ENCODE peak calls at places on chromosome 20, in eight cellular contexts. W, T, F, K, S, O, B and E are unnamed samples. For H3K4me1, the result is how much of the 10 kb centered on the place peaks cover.

GRCh38 chr20:57772349-57772964 is 62.6 kb upstream of the PMEPA1 start:
- DNase-seq in W (no peak), T (no peak), F (no peak), K (no peak), S (no peak), O (peak), B (no peak), E (no peak)

GRCh38 chr20:51404297-51405060 is 138.0 kb downstream of the NFATC2 start:
- DNase-seq in W (peak), T (no peak), F (peak), K (peak), S (peak), O (no peak), B (peak), E (no peak)

GRCh38 chr20:37494301-37494700 is 26.7 kb upstream of the NNAT start:
- DNase-seq in W (no peak), T (no peak), F (no peak), K (no peak), S (no peak), O (no peak), B (no peak), E (no peak)

GRCh38 chr20:40702504-40702903 is 13.5 kb upstream of the MAFB start:
- DNase-seq in W (no peak), T (no peak), F (no peak), K (no peak), S (no peak), O (no peak), B (no peak), E (no peak)

GRCh38 chr20:595330-596308 is 14.5 kb downstream of the TCF15 start:
- DNase-seq in W (no peak), T (no peak), F (no peak), K (no peak), S (no peak), O (no peak), B (no peak), E (no peak)

GRCh38 chr20:34582911-34583310 is 24.4 kb downstream of the MAP1LC3A start:
- DNase-seq in W (no peak), T (no peak), F (peak), K (no peak), S (no peak), O (no peak), B (no peak), E (no peak)

GRCh38 chr20:47502271-47502730 is 614 bp downstream of the NCOA3 start:
- DNase-seq in W (no peak), T (peak), F (peak), K (no peak), S (no peak), O (peak), B (no peak), E (peak)

GRCh38 chr20:34755367-34755766 is 51.2 kb downstream of the TP53INP2 start:
- DNase-seq in W (no peak), T (no peak), F (no peak), K (no peak), S (no peak), O (no peak), B (no peak), E (no peak)

GRCh38 chr20:24164360-24164759 is 175.8 kb upstream of the GGTLC1 start:
- DNase-seq in W (no peak), T (no peak), F (no peak), K (no peak), S (no peak), O (peak), B (no peak), E (no peak)

GRCh38 chr20:14883324-14883723 is 545.9 kb upstream of the FLRT3 start:
- DNase-seq in W (no peak), T (no peak), F (no peak), K (no peak), S (no peak), O (peak), B (no peak), E (no peak)

GRCh38 chr20:14882157-14882556 is 544.7 kb upstream of the FLRT3 start:
- DNase-seq in W (no peak), T (no peak), F (no peak), K (no peak), S (no peak), O (no peak), B (no peak), E (no peak)

GRCh38 chr20:14881518-14881917 is 544.1 kb upstream of the FLRT3 start:
- DNase-seq in W (no peak), T (no peak), F (no peak), K (no peak), S (no peak), O (no peak), B (no peak), E (no peak)

GRCh38 chr20:14885661-14886060 is 548.2 kb upstream of the FLRT3 start:
- DNase-seq in W (no peak), T (no peak), F (no peak), K (no peak), S (no peak), O (no peak), B (no peak), E (no peak)

DNA sequence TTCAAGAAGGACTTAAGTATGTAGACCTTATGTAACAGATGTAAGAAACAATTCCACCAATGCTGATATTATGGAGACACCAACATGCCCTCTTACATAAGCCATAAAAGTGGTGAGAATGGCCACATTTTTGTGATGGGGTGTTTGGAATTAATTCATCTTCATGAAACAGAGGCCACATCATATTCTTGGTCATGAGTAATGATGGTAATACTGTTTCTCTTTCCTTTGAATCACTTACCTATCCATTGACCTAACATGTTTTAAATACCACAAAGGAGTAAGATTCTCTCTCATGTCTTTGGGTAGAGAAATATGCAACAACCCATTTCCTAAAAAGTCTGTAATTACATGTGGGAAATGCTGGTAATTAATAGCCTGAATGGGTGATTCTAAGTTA is 545.4 kb upstream of the FLRT3 start:
- DNase-seq in W (no peak), T (no peak), F (no peak), K (no peak), S (no peak), O (peak), B (no peak), E (no peak)
- H3K4me1 ChIP-seq in W (under half), T (under half), F (under half), K (under half), S (under half), O (under half), B (under half), E (under half)

DNA sequence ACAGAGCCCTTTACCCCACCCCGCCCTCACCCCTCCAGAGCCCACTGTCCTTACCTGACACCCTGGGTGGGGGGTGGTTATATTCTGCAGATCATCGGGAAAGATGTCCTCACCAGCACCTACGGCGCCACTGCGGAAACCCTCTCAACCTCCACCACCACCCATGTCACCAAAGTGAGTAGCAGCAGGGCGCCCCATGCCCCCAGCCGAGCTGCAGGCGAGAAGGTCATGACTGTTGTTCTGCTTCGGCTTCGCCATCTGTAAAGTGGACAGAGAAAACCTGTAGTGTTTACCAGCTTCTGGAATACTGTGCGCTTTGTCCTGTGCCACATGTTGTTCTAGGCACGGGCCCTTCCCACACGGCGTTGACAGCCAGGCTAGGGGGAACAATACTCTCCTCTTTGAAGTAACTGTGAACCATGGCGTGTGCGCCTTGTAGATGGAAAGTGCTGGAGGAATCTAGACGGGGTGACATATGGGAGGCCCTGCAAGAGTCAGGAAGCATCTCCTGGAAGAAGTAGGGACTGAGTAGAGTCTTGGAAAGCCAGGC is 16.5 kb upstream of the AAR2 start:
- DNase-seq in W (no peak), T (no peak), F (no peak), K (no peak), S (no peak), O (no peak), B (peak), E (no peak)
- H3K27ac ChIP-seq in W (no peak), T (no peak), F (no peak), K (no peak), S (no peak), O (no peak), B (no peak), E (no peak)

DNA sequence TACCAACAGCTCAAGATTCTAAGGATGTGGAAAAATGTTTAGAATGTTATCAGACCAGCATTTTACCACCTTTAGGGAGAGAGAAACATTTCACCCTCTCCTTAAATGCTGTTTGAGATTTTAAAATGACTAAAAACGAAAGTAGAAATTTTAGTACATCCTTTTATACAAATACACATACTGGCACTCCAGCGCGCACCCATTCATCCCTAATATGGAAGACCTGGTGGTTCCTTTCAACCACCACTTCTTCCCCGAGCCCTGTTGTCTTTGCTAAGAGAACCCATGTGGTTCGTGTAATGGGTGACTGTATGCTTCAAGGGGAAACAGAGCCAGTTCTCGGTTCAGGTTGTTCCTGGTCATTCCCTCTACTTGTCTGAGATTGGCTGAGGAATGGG is 21.3 kb downstream of the SPATA2 start:
- DNase-seq in W (no peak), T (no peak), F (no peak), K (no peak), S (no peak), O (no peak), B (no peak), E (no peak)
- H3K4me1 ChIP-seq in W (under half), T (under half), F (under half), K (under half), S (under half), O (under half), B (half or more), E (under half)

DNA sequence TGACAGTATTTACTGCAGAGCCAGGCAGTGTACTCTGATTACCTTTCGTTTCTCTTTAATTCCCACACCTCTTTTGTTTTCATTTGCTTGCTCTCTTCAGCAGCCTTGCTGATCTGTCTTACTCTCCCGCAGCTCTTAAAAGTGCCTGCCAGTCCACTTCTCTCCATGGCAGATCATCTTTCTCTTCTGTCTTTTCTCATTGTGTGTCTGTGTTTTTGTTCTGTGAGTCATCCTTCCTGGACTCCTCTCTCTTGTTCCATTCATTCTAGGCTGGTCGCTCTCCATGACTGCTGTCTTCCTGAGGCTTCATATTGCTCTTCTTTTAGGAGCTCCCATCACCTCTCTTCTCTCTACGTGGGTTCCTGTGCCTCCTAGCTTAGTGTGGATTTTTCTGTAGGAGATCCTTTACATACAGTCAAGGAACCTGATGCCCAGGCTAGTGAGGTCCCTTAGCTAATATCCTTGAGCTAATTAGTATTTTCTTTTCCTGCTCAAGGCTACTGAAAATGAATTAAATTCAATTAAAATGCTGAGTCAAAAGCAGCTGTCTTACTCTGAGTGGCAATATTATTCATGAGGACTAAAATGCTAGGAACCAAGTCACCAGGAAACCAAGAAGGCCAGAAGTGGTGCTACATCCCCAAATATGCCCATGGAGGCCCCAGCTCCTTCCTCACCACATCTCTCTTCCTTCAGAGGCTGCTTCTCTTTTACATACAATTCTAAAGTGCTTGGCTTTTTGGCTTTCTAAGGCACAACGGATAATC is 86.1 kb downstream of the SLX4IP start:
- DNase-seq in W (no peak), T (no peak), F (no peak), K (no peak), S (no peak), O (peak), B (no peak), E (no peak)
- H3K27ac ChIP-seq in W (no peak), T (no peak), F (no peak), K (no peak), S (no peak), O (peak), B (no peak), E (no peak)

DNA sequence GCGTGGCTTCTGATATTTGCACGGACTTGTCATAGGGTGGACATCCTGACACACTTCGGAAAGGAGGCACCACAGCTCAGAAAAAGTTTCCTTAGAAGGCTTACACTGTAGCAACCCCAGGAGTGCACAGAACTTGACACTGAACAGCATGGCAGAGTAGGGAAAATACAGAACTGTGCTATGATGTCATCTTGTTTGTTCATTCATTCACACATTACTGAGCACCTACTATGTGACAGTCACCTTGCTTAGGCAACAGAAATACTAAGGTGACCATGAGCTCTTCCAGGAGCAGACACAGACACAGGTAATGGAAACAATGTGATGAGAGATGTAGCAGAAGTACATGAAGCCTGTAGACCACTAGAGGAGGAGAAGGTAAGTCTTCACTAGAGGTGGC is 2.5 kb upstream of the PIGT start:
- DNase-seq in W (no peak), T (no peak), F (no peak), K (no peak), S (no peak), O (no peak), B (no peak), E (no peak)
- H3K4me1 ChIP-seq in W (under half), T (under half), F (under half), K (under half), S (under half), O (under half), B (under half), E (under half)

DNA sequence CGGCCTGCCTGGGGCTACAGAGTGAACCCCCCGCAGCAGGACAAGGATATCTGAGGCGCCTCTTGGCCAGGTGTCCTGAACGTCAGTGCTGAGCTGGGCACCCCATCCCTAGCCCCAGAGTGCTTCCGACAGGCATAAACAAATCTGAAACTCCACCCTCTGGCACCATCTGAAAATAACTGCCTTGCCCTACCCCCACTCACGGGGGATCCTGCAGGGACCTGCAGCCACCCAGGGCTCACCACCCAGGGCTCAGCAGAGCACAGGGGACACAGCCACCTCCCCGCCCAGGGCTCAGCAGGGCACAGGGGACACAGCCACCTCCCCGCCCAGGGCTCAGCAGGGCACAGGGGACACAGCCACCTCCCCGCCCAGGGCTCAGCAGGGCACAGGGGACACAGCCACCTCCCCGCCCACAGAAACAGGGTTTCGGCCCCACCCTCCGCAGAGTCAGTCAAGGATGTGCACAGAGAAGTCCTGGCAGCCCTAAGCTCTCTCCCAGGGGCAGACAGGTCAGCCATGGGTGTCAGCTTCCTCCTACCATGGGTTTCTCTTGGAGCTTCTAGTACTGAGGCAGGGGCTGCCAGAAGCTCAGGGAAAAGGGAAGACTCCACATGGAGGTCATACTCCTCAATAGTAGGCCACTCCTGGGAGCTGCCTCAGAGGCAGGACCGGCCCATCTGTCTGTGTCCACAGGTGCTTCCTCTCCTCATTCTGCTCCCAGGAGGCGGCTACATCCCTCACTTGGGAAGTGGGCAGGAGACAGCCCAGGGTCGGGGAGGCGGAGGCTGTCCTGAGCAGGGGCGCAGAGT is 4.6 kb downstream of the UCKL1 start:
- DNase-seq in W (no peak), T (no peak), F (peak), K (no peak), S (no peak), O (no peak), B (peak), E (no peak)
- H3K27ac ChIP-seq in W (no peak), T (peak), F (peak), K (peak), S (peak), O (no peak), B (no peak), E (no peak)

GRCh38 chr20:63394069-63394468 is 32.9 kb upstream of the CHRNA4 start:
- DNase-seq in W (no peak), T (no peak), F (no peak), K (no peak), S (no peak), O (no peak), B (no peak), E (peak)

GRCh38 chr20:63396300-63396699 is 35.2 kb upstream of the CHRNA4 start:
- DNase-seq in W (no peak), T (no peak), F (no peak), K (no peak), S (no peak), O (no peak), B (no peak), E (no peak)

GRCh38 chr20:63393566-63393965 is 32.4 kb upstream of the CHRNA4 start:
- DNase-seq in W (no peak), T (no peak), F (no peak), K (no peak), S (no peak), O (no peak), B (no peak), E (no peak)

GRCh38 chr20:63395723-63396122 is 34.6 kb upstream of the CHRNA4 start:
- DNase-seq in W (no peak), T (no peak), F (no peak), K (no peak), S (no peak), O (no peak), B (no peak), E (no peak)

DNA sequence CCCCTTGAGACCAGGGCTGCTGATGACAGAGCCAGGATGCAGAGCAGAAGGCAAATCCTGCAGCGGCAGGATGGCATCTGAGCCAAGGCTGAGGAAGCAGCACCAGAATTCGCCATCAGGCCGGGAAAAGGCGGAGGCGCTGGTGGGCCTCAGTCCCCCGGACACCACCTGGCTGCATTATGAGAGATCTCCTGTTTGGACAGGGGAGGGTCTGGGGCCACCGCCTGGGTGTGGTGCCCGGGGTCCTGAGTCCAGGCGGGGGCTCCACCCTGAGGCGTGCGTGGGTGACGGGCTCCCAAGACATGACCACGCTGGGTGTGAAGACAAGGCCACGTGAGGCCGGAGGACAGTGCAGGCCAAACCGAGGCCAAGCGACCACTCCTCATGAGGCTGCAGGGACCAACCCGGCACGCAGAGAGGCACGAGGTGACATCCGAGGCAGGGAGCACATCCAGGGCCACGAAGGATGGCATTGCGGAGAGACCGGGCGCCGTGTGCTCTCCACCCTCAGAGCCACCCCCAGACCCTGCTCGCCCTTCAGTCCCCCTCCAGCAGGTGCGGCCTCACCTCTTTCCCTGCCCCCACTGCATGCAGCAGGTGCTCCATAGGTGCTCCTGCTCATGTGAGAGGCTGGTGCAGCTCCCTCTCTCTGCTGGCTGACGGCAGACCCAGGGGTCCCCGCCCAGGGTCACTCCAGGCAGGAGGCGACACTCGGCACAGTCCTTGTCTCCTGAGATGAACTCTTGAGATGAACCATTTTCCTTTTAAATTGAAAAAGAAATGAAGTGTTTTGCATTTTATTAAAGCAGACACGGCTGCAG is 33.7 kb upstream of the CHRNA4 start:
- DNase-seq in W (no peak), T (no peak), F (no peak), K (no peak), S (no peak), O (no peak), B (no peak), E (no peak)
- H3K4me1 ChIP-seq in W (under half), T (under half), F (under half), K (under half), S (under half), O (under half), B (under half), E (under half)